ENCODE peak calls at places on chromosomes 7 and 10, in six cellular contexts. M, I, F, G, B and Z are unnamed samples.

GRCh38 chr7:150927157-150927953 is 50.8 kb downstream of the KCNH2 start:
- DNase-seq in M (no peak), I (no peak), F (no peak), G (no peak), B (no peak), Z (no peak)

GRCh38 chr7:128135275-128136214 is 104.3 kb upstream of the LRRC4 start:
- DNase-seq in M (peak), I (peak), F (no peak), G (peak), B (peak), Z (peak)

GRCh38 chr10:89207801-89208551 is 859 bp upstream of the CH25H start:
- DNase-seq in M (no peak), I (peak), F (peak), G (no peak), B (no peak), Z (no peak)

GRCh38 chr10:71684356-71685173 is 35.0 kb downstream of the C10orf105 start:
- DNase-seq in M (peak), I (no peak), F (no peak), G (no peak), B (no peak), Z (no peak)

GRCh38 chr10:91820144-91820543 is 21.9 kb downstream of the TNKS2 start:
- DNase-seq in M (no peak), I (no peak), F (no peak), G (no peak), B (no peak), Z (no peak)

GRCh38 chr7:32948202-32948601 is 9.0 kb upstream of the FKBP9 start:
- DNase-seq in M (no peak), I (no peak), F (no peak), G (no peak), B (no peak), Z (no peak)

GRCh38 chr7:122914812-122915211 is 28.6 kb upstream of the CADPS2 start:
- DNase-seq in M (no peak), I (no peak), F (no peak), G (no peak), B (no peak), Z (no peak)

GRCh38 chr10:70343312-70343711 is 39.1 kb downstream of the LRRC20 start:
- DNase-seq in M (no peak), I (no peak), F (no peak), G (no peak), B (no peak), Z (no peak)

GRCh38 chr10:88209837-88210552 is 346.6 kb downstream of the PTEN start:
- DNase-seq in M (no peak), I (peak), F (no peak), G (no peak), B (no peak), Z (no peak)

GRCh38 chr7:99619571-99620130 is 2.9 kb downstream of the ZSCAN25 start:
- DNase-seq in M (no peak), I (no peak), F (no peak), G (no peak), B (no peak), Z (no peak)

GRCh38 chr7:37081436-37081835 is 357.1 kb upstream of the AOAH start:
- DNase-seq in M (peak), I (peak), F (no peak), G (peak), B (no peak), Z (no peak)

GRCh38 chr10:35637456-35637855 is 4.6 kb downstream of the FZD8 start:
- DNase-seq in M (no peak), I (peak), F (no peak), G (no peak), B (no peak), Z (no peak)

GRCh38 chr10:26274391-26274790 is 57.8 kb downstream of the GAD2 start:
- DNase-seq in M (no peak), I (no peak), F (no peak), G (no peak), B (no peak), Z (no peak)

GRCh38 chr10:17100586-17100985 is 29.0 kb downstream of the CUBN start:
- DNase-seq in M (no peak), I (no peak), F (peak), G (no peak), B (no peak), Z (no peak)